ENCODE peak calls at places on chromosomes 16 and 17, in nine cellular contexts. One of them, this sample, is unnamed.

GRCh38 chr17:50961282-50962220 is 95.4 kb upstream of the TOB1 start:
- DNase-seq in GM12865: no peak
- DNase-seq in choroid plexus epithelial cell: no peak
- DNase-seq in pancreas: no peak
- DNase-seq in Peyer's patch: no peak
- DNase-seq in neural progenitor cell: no peak
- DNase-seq in OCI-LY7: no peak
- DNase-seq in H7: no peak
- DNase-seq in mammary epithelial cell: no peak
- DNase-seq in this sample: no peak

GRCh38 chr17:51398647-51399046 is 138.3 kb downstream of the UTP18 start:
- DNase-seq in H7: no peak
- DNase-seq in neural progenitor cell: no peak
- DNase-seq in Peyer's patch: no peak
- DNase-seq in GM12865: no peak
- DNase-seq in OCI-LY7: no peak
- DNase-seq in choroid plexus epithelial cell: no peak
- DNase-seq in mammary epithelial cell: no peak
- DNase-seq in pancreas: no peak
- DNase-seq in this sample: no peak

GRCh38 chr16:53625221-53625620 is 78.4 kb downstream of the RPGRIP1L start:
- DNase-seq in neural progenitor cell: no peak
- DNase-seq in Peyer's patch: no peak
- DNase-seq in GM12865: no peak
- DNase-seq in H7: peak
- DNase-seq in choroid plexus epithelial cell: no peak
- DNase-seq in pancreas: peak
- DNase-seq in mammary epithelial cell: no peak
- DNase-seq in OCI-LY7: no peak
- DNase-seq in this sample: no peak

GRCh38 chr17:14593956-14594355 is 293.1 kb downstream of the HS3ST3B1 start:
- DNase-seq in neural progenitor cell: no peak
- DNase-seq in pancreas: no peak
- DNase-seq in choroid plexus epithelial cell: no peak
- DNase-seq in Peyer's patch: no peak
- DNase-seq in H7: no peak
- DNase-seq in GM12865: no peak
- DNase-seq in mammary epithelial cell: no peak
- DNase-seq in OCI-LY7: no peak
- DNase-seq in this sample: no peak

GRCh38 chr17:40695874-40696472 is 7.6 kb downstream of the KRT24 start:
- DNase-seq in pancreas: no peak
- DNase-seq in mammary epithelial cell: no peak
- DNase-seq in Peyer's patch: no peak
- DNase-seq in GM12865: no peak
- DNase-seq in choroid plexus epithelial cell: no peak
- DNase-seq in H7: no peak
- DNase-seq in OCI-LY7: no peak
- DNase-seq in neural progenitor cell: no peak
- DNase-seq in this sample: no peak

GRCh38 chr16:21001262-21001661 is 100.7 kb downstream of the LYRM1 start:
- DNase-seq in pancreas: no peak
- DNase-seq in GM12865: peak
- DNase-seq in choroid plexus epithelial cell: peak
- DNase-seq in neural progenitor cell: peak
- DNase-seq in Peyer's patch: no peak
- DNase-seq in OCI-LY7: peak
- DNase-seq in H7: peak
- DNase-seq in mammary epithelial cell: no peak
- DNase-seq in this sample: peak

GRCh38 chr16:1043831-1044514 is 28.6 kb upstream of the SSTR5 start:
- DNase-seq in H7: no peak
- DNase-seq in mammary epithelial cell: no peak
- DNase-seq in choroid plexus epithelial cell: no peak
- DNase-seq in neural progenitor cell: no peak
- DNase-seq in OCI-LY7: no peak
- DNase-seq in pancreas: no peak
- DNase-seq in GM12865: no peak
- DNase-seq in Peyer's patch: no peak
- DNase-seq in this sample: no peak

GRCh38 chr17:1206016-1206787 is 26.4 kb upstream of the ABR start:
- DNase-seq in neural progenitor cell: no peak
- DNase-seq in OCI-LY7: peak
- DNase-seq in GM12865: peak
- DNase-seq in mammary epithelial cell: no peak
- DNase-seq in choroid plexus epithelial cell: no peak
- DNase-seq in pancreas: no peak
- DNase-seq in H7: no peak
- DNase-seq in Peyer's patch: no peak
- DNase-seq in this sample: no peak

GRCh38 chr16:56372938-56373337 is 52.4 kb downstream of the AMFR start:
- DNase-seq in GM12865: no peak
- DNase-seq in H7: no peak
- DNase-seq in pancreas: no peak
- DNase-seq in neural progenitor cell: no peak
- DNase-seq in choroid plexus epithelial cell: no peak
- DNase-seq in mammary epithelial cell: no peak
- DNase-seq in OCI-LY7: no peak
- DNase-seq in Peyer's patch: no peak
- DNase-seq in this sample: no peak

GRCh38 chr17:56939869-56940484 is 20.9 kb downstream of the COIL start:
- DNase-seq in H7: peak
- DNase-seq in neural progenitor cell: peak
- DNase-seq in Peyer's patch: no peak
- DNase-seq in OCI-LY7: peak
- DNase-seq in GM12865: peak
- DNase-seq in mammary epithelial cell: peak
- DNase-seq in choroid plexus epithelial cell: peak
- DNase-seq in pancreas: no peak
- DNase-seq in this sample: peak

GRCh38 chr17:73358668-73359067 is 46.9 kb upstream of the CDC42EP4 start:
- DNase-seq in H7: no peak
- DNase-seq in mammary epithelial cell: no peak
- DNase-seq in choroid plexus epithelial cell: no peak
- DNase-seq in Peyer's patch: no peak
- DNase-seq in GM12865: no peak
- DNase-seq in pancreas: no peak
- DNase-seq in OCI-LY7: no peak
- DNase-seq in neural progenitor cell: no peak
- DNase-seq in this sample: no peak

GRCh38 chr17:73359255-73359816 is 47.5 kb upstream of the CDC42EP4 start:
- DNase-seq in H7: no peak
- DNase-seq in OCI-LY7: no peak
- DNase-seq in GM12865: no peak
- DNase-seq in mammary epithelial cell: no peak
- DNase-seq in Peyer's patch: no peak
- DNase-seq in neural progenitor cell: no peak
- DNase-seq in choroid plexus epithelial cell: no peak
- DNase-seq in pancreas: no peak
- DNase-seq in this sample: no peak

GRCh38 chr17:73357318-73357717 is 45.5 kb upstream of the CDC42EP4 start:
- DNase-seq in OCI-LY7: no peak
- DNase-seq in pancreas: no peak
- DNase-seq in choroid plexus epithelial cell: no peak
- DNase-seq in Peyer's patch: no peak
- DNase-seq in neural progenitor cell: no peak
- DNase-seq in GM12865: no peak
- DNase-seq in H7: no peak
- DNase-seq in mammary epithelial cell: no peak
- DNase-seq in this sample: no peak

GRCh38 chr17:73356561-73357170 is 44.9 kb upstream of the CDC42EP4 start:
- DNase-seq in neural progenitor cell: no peak
- DNase-seq in H7: no peak
- DNase-seq in choroid plexus epithelial cell: no peak
- DNase-seq in pancreas: no peak
- DNase-seq in mammary epithelial cell: no peak
- DNase-seq in OCI-LY7: no peak
- DNase-seq in GM12865: no peak
- DNase-seq in Peyer's patch: no peak
- DNase-seq in this sample: no peak

GRCh38 chr17:73357981-73358380 is 46.2 kb upstream of the CDC42EP4 start:
- DNase-seq in H7: peak
- DNase-seq in mammary epithelial cell: no peak
- DNase-seq in pancreas: no peak
- DNase-seq in Peyer's patch: no peak
- DNase-seq in GM12865: no peak
- DNase-seq in choroid plexus epithelial cell: no peak
- DNase-seq in neural progenitor cell: no peak
- DNase-seq in OCI-LY7: no peak
- DNase-seq in this sample: no peak
- H3K4me3 ChIP-seq in H7: no peak
- H3K4me3 ChIP-seq in mammary epithelial cell: no peak
- H3K4me3 ChIP-seq in pancreas: no peak
- H3K4me3 ChIP-seq in Peyer's patch: no peak
- H3K4me3 ChIP-seq in GM12865: no peak
- H3K4me3 ChIP-seq in choroid plexus epithelial cell: no peak
- H3K4me3 ChIP-seq in neural progenitor cell: no peak
- H3K4me3 ChIP-seq in OCI-LY7: no peak
- H3K4me3 ChIP-seq in this sample: no peak

GRCh38 chr16:49712106-49712505 is 143.8 kb downstream of the ZNF423 start:
- DNase-seq in H7: no peak
- DNase-seq in pancreas: no peak
- DNase-seq in choroid plexus epithelial cell: no peak
- DNase-seq in neural progenitor cell: no peak
- DNase-seq in OCI-LY7: no peak
- DNase-seq in Peyer's patch: no peak
- DNase-seq in GM12865: no peak
- DNase-seq in mammary epithelial cell: no peak
- DNase-seq in this sample: no peak

GRCh38 chr16:49704586-49705155 is 151.2 kb downstream of the ZNF423 start:
- DNase-seq in choroid plexus epithelial cell: peak
- DNase-seq in Peyer's patch: no peak
- DNase-seq in OCI-LY7: peak
- DNase-seq in H7: no peak
- DNase-seq in pancreas: no peak
- DNase-seq in GM12865: peak
- DNase-seq in neural progenitor cell: peak
- DNase-seq in mammary epithelial cell: no peak
- DNase-seq in this sample: no peak

GRCh38 chr16:49712567-49712966 is 143.3 kb downstream of the ZNF423 start:
- DNase-seq in OCI-LY7: no peak
- DNase-seq in Peyer's patch: no peak
- DNase-seq in H7: no peak
- DNase-seq in choroid plexus epithelial cell: no peak
- DNase-seq in mammary epithelial cell: no peak
- DNase-seq in pancreas: no peak
- DNase-seq in GM12865: no peak
- DNase-seq in neural progenitor cell: no peak
- DNase-seq in this sample: no peak

GRCh38 chr16:49706620-49707355 is 149.1 kb downstream of the ZNF423 start:
- DNase-seq in mammary epithelial cell: no peak
- DNase-seq in H7: no peak
- DNase-seq in neural progenitor cell: no peak
- DNase-seq in OCI-LY7: no peak
- DNase-seq in choroid plexus epithelial cell: no peak
- DNase-seq in GM12865: no peak
- DNase-seq in pancreas: no peak
- DNase-seq in Peyer's patch: no peak
- DNase-seq in this sample: no peak

GRCh38 chr16:49708491-49708890 is 147.4 kb downstream of the ZNF423 start:
- DNase-seq in GM12865: no peak
- DNase-seq in mammary epithelial cell: no peak
- DNase-seq in pancreas: no peak
- DNase-seq in neural progenitor cell: no peak
- DNase-seq in OCI-LY7: no peak
- DNase-seq in H7: no peak
- DNase-seq in Peyer's patch: no peak
- DNase-seq in choroid plexus epithelial cell: no peak
- DNase-seq in this sample: no peak
- H3K4me3 ChIP-seq in GM12865: no peak
- H3K4me3 ChIP-seq in mammary epithelial cell: no peak
- H3K4me3 ChIP-seq in pancreas: no peak
- H3K4me3 ChIP-seq in neural progenitor cell: no peak
- H3K4me3 ChIP-seq in OCI-LY7: no peak
- H3K4me3 ChIP-seq in H7: no peak
- H3K4me3 ChIP-seq in Peyer's patch: no peak
- H3K4me3 ChIP-seq in choroid plexus epithelial cell: no peak
- H3K4me3 ChIP-seq in this sample: no peak

GRCh38 chr17:28553000-28553505 is 629 bp upstream of the UNC119 start:
- DNase-seq in choroid plexus epithelial cell: no peak
- DNase-seq in H7: no peak
- DNase-seq in neural progenitor cell: no peak
- DNase-seq in Peyer's patch: no peak
- DNase-seq in mammary epithelial cell: no peak
- DNase-seq in pancreas: no peak
- DNase-seq in GM12865: no peak
- DNase-seq in OCI-LY7: no peak
- DNase-seq in this sample: no peak

GRCh38 chr17:28552201-28552999 is at the start of gene UNC119:
- DNase-seq in pancreas: peak
- DNase-seq in H7: peak
- DNase-seq in neural progenitor cell: peak
- DNase-seq in mammary epithelial cell: peak
- DNase-seq in OCI-LY7: peak
- DNase-seq in Peyer's patch: peak
- DNase-seq in GM12865: peak
- DNase-seq in choroid plexus epithelial cell: peak
- DNase-seq in this sample: peak

GRCh38 chr17:28550858-28551257 is 1.6 kb downstream of the UNC119 start:
- DNase-seq in OCI-LY7: no peak
- DNase-seq in Peyer's patch: no peak
- DNase-seq in mammary epithelial cell: no peak
- DNase-seq in choroid plexus epithelial cell: no peak
- DNase-seq in neural progenitor cell: no peak
- DNase-seq in pancreas: peak
- DNase-seq in H7: no peak
- DNase-seq in GM12865: no peak
- DNase-seq in this sample: no peak

GRCh38 chr17:28549274-28550132 is 2.9 kb downstream of the UNC119 start:
- DNase-seq in mammary epithelial cell: no peak
- DNase-seq in choroid plexus epithelial cell: no peak
- DNase-seq in pancreas: peak
- DNase-seq in neural progenitor cell: peak
- DNase-seq in GM12865: peak
- DNase-seq in OCI-LY7: peak
- DNase-seq in H7: no peak
- DNase-seq in Peyer's patch: peak
- DNase-seq in this sample: peak

GRCh38 chr17:28551421-28552186 is 820 bp downstream of the UNC119 start:
- DNase-seq in OCI-LY7: no peak
- DNase-seq in choroid plexus epithelial cell: peak
- DNase-seq in GM12865: no peak
- DNase-seq in H7: no peak
- DNase-seq in neural progenitor cell: peak
- DNase-seq in pancreas: no peak
- DNase-seq in Peyer's patch: no peak
- DNase-seq in mammary epithelial cell: peak
- DNase-seq in this sample: no peak
- H3K4me3 ChIP-seq in OCI-LY7: peak
- H3K4me3 ChIP-seq in choroid plexus epithelial cell: peak
- H3K4me3 ChIP-seq in GM12865: peak
- H3K4me3 ChIP-seq in H7: peak
- H3K4me3 ChIP-seq in neural progenitor cell: peak
- H3K4me3 ChIP-seq in pancreas: peak
- H3K4me3 ChIP-seq in Peyer's patch: peak
- H3K4me3 ChIP-seq in mammary epithelial cell: peak
- H3K4me3 ChIP-seq in this sample: peak

DNA sequence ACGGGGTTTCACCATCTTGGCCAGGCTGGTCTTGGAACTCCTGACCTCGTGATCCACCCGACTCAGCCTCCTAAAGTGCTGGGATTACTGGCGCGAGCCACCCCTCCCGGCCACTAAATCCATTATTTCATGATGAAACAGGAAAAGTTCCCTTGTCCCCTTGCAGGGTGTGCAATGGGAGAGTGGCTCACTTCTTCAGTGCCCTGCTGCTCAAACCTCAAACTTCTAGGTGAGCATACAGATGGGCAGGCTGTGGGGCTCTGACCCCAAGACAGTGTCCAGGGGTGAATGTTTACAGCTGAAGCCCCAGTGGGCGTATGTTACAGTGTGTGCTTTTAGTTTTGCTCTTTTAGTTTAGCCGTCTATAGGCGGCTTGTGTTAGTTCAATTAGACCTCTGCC is 34.7 kb downstream of the GJC1 start:
- DNase-seq in Peyer's patch: no peak
- DNase-seq in choroid plexus epithelial cell: no peak
- DNase-seq in neural progenitor cell: no peak
- DNase-seq in OCI-LY7: no peak
- DNase-seq in pancreas: no peak
- DNase-seq in mammary epithelial cell: no peak
- DNase-seq in H7: no peak
- DNase-seq in GM12865: no peak
- DNase-seq in this sample: no peak
- H3K4me3 ChIP-seq in Peyer's patch: no peak
- H3K4me3 ChIP-seq in choroid plexus epithelial cell: no peak
- H3K4me3 ChIP-seq in neural progenitor cell: no peak
- H3K4me3 ChIP-seq in OCI-LY7: no peak
- H3K4me3 ChIP-seq in pancreas: no peak
- H3K4me3 ChIP-seq in mammary epithelial cell: no peak
- H3K4me3 ChIP-seq in H7: no peak
- H3K4me3 ChIP-seq in GM12865: no peak
- H3K4me3 ChIP-seq in this sample: no peak

This sample was measured in Jurkat, Clone E6-1.